ENCODE peak calls at places on chromosomes 2 and 18, in four cellular contexts. V is AG04450, C is HFFc6, R is brain microvascular endothelial cell. M is an unnamed sample.

GRCh38 chr18:12657849-12658829 is at the start of gene SPIRE1:
- DNase-seq in C (peak), R (peak), V (no peak), M (no peak)

GRCh38 chr2:206526416-206526815 is 83.1 kb downstream of the ADAM23 start:
- DNase-seq in V (no peak), C (no peak), R (no peak), M (no peak)

GRCh38 chr18:3471141-3471648 is 21.2 kb downstream of the TGIF1 start:
- DNase-seq in R (no peak), V (no peak), C (no peak), M (no peak)

GRCh38 chr18:68843467-68844089 is 45.7 kb downstream of the CCDC102B start:
- DNase-seq in C (no peak), V (no peak), R (no peak), M (no peak)

GRCh38 chr2:239259603-239260298 is 141.1 kb downstream of the HDAC4 start:
- DNase-seq in R (no peak), C (no peak), V (no peak), M (no peak)

GRCh38 chr18:9690418-9691178 is 17.5 kb upstream of the RAB31 start:
- DNase-seq in V (no peak), R (no peak), C (no peak), M (no peak)

GRCh38 chr2:132804045-132804444 is 134.0 kb upstream of the LYPD1 start:
- DNase-seq in V (peak), R (peak), C (peak), M (peak)

GRCh38 chr2:179561702-179562101 is 297.1 kb upstream of the SESTD1 start:
- DNase-seq in V (no peak), C (no peak), R (no peak), M (no peak)

GRCh38 chr2:133676392-133677130 is 108.3 kb upstream of the NCKAP5 start:
- DNase-seq in C (peak), R (peak), V (peak), M (no peak)

GRCh38 chr2:127514485-127514884 is 11.8 kb downstream of the IWS1 start:
- DNase-seq in R (no peak), C (no peak), V (no peak), M (no peak)

GRCh38 chr2:159775006-159775405 is 23.0 kb downstream of the CD302 start:
- DNase-seq in R (no peak), V (no peak), C (no peak), M (no peak)

GRCh38 chr2:147679664-147680502 is 164.9 kb upstream of the ACVR2A start:
- DNase-seq in C (no peak), R (no peak), V (no peak), M (no peak)

GRCh38 chr2:76965772-76966171 is 556.4 kb downstream of the LRRTM4 start:
- DNase-seq in V (no peak), R (no peak), C (no peak), M (no peak)

GRCh38 chr2:173062806-173063205 is 12.8 kb upstream of the MAP3K20 start:
- DNase-seq in V (no peak), R (no peak), C (no peak), M (no peak)

GRCh38 chr2:168687314-168687713 is 115.1 kb upstream of the NOSTRIN start:
- DNase-seq in R (peak), C (peak), V (no peak), M (no peak)

GRCh38 chr2:156329031-156329921 is 3.2 kb downstream of the NR4A2 start:
- DNase-seq in R (no peak), V (no peak), C (no peak), M (no peak)

GRCh38 chr2:109382946-109383345 is 230.8 kb downstream of the SEPTIN10 start:
- DNase-seq in R (peak), V (no peak), C (peak), M (peak)

GRCh38 chr2:72923833-72924352 is 6.6 kb downstream of the EMX1 start:
- DNase-seq in V (no peak), C (no peak), R (no peak), M (no peak)

GRCh38 chr18:9090578-9090977 is 11.9 kb upstream of the NDUFV2 start:
- DNase-seq in C (no peak), R (no peak), V (no peak), M (no peak)

GRCh38 chr2:139160838-139161237 is 380.6 kb upstream of the NXPH2 start:
- DNase-seq in V (no peak), R (no peak), C (no peak), M (no peak)

GRCh38 chr2:224646242-224646846 is 61.2 kb upstream of the CUL3 start:
- DNase-seq in C (peak), V (no peak), R (peak), M (no peak)

GRCh38 chr18:34592961-34593382 is 117.1 kb upstream of the DTNA start:
- DNase-seq in C (peak), V (peak), R (peak), M (no peak)

GRCh38 chr2:64770781-64771334 is 117.1 kb upstream of the SERTAD2 start:
- DNase-seq in V (peak), R (peak), C (peak), M (peak)

GRCh38 chr2:144513388-144514100 is 6.4 kb downstream of the ZEB2 start:
- DNase-seq in V (no peak), R (peak), C (peak), M (no peak)

GRCh38 chr2:77479395-77479794 is 42.8 kb downstream of the LRRTM4 start:
- DNase-seq in V (no peak), C (no peak), R (no peak), M (no peak)

GRCh38 chr2:236998758-236999157 is 86.9 kb upstream of the COPS8 start:
- DNase-seq in V (no peak), R (no peak), C (no peak), M (no peak)

GRCh38 chr18:79305976-79306375 is 89.8 kb upstream of the NFATC1 start:
- DNase-seq in V (no peak), C (no peak), R (no peak), M (no peak)

GRCh38 chr18:53567935-53568574 is 656.4 kb downstream of the MBD2 start:
- DNase-seq in V (no peak), C (peak), R (peak), M (no peak)

GRCh38 chr2:98634406-98635092 is 26.2 kb downstream of the UNC50 start:
- DNase-seq in V (no peak), R (peak), C (no peak), M (no peak)

GRCh38 chr2:70541481-70542020 is 12.1 kb downstream of the TGFA start:
- DNase-seq in V (no peak), C (peak), R (no peak), M (no peak)

GRCh38 chr2:57760448-57760847 is 286.2 kb upstream of the VRK2 start:
- DNase-seq in V (no peak), R (no peak), C (no peak), M (no peak)

GRCh38 chr2:86335865-86336321 is 1.5 kb downstream of the REEP1 start:
- DNase-seq in C (no peak), R (no peak), V (no peak), M (no peak)

GRCh38 chr2:215356334-215356947 is 44.6 kb downstream of the ATIC start:
- DNase-seq in V (no peak), C (no peak), R (peak), M (no peak)

GRCh38 chr2:43745457-43745856 is 28.4 kb upstream of the DYNC2LI1 start:
- DNase-seq in R (peak), C (peak), V (peak), M (peak)

GRCh38 chr2:43764086-43764710 is 9.6 kb upstream of the DYNC2LI1 start:
- DNase-seq in R (no peak), V (no peak), C (peak), M (peak)

GRCh38 chr2:36569267-36569860 is 28.6 kb downstream of the FEZ2 start:
- DNase-seq in V (no peak), R (no peak), C (no peak), M (no peak)

GRCh38 chr18:5237723-5238370 is 40.8 kb upstream of the AKAIN1 start:
- DNase-seq in C (peak), V (peak), R (peak), M (peak)
- TF ChIP-seq CTCF in C (peak), V (peak), R (peak), M (no peak)

GRCh38 chr2:167333245-167333644 is 445.0 kb downstream of the XIRP2 start:
- DNase-seq in C (no peak), R (no peak), V (no peak), M (no peak)
- TF ChIP-seq CTCF in C (no peak), R (peak), V (peak), M (no peak)

GRCh38 chr2:177616731-177617130 is 224.2 kb downstream of the AGPS start:
- DNase-seq in V (no peak), R (no peak), C (no peak), M (no peak)

GRCh38 chr2:177617849-177618248 is 225.3 kb downstream of the AGPS start:
- DNase-seq in R (no peak), C (no peak), V (no peak), M (no peak)

GRCh38 chr2:177618270-177619253 is 226.0 kb downstream of the AGPS start:
- DNase-seq in V (peak), R (peak), C (peak), M (peak)

GRCh38 chr2:177625744-177626655 is 233.4 kb downstream of the AGPS start:
- DNase-seq in C (no peak), R (no peak), V (no peak), M (no peak)

GRCh38 chr2:177622516-177622915 is 229.9 kb downstream of the AGPS start:
- DNase-seq in R (no peak), C (no peak), V (no peak), M (no peak)
- TF ChIP-seq CTCF in R (no peak), C (no peak), V (peak), M (no peak)

GRCh38 chr2:152115952-152116351 is 17.1 kb upstream of the CACNB4 start:
- DNase-seq in R (no peak), V (no peak), C (no peak), M (no peak)
- TF ChIP-seq CTCF in R (peak), V (no peak), C (peak), M (no peak)

GRCh38 chr2:80501874-80502624 is 197.5 kb upstream of the LRRTM1 start:
- DNase-seq in R (no peak), C (no peak), V (no peak), M (no peak)

GRCh38 chr2:80496770-80497169 is 192.2 kb upstream of the LRRTM1 start:
- DNase-seq in R (peak), V (peak), C (peak), M (no peak)

DNA sequence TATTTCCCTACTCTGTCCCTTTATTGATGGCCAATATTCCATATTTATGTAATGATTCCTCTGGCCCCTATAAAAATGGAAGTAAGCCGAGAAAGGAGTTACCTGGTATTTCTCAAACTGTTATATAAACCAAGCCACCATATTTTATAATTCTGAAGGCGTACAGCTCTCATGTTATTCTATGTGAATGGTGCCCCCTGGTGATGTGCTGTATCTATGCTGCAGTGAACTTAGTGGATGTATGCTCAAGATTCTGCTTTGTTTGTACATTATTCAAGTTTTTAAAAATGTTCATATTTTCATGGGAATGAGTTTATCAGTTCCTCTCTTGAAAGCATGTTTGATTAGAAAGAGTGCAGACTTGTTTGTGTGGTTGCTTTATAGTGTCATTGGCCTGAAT is 194.5 kb upstream of the LRRTM1 start:
- DNase-seq in C (peak), V (peak), R (peak), M (no peak)
- TF ChIP-seq CTCF in C (peak), V (peak), R (peak), M (peak)

GRCh38 chr2:170222298-170222697 is 44.4 kb downstream of the MYO3B start:
- DNase-seq in V (peak), C (no peak), R (peak), M (no peak)
- TF ChIP-seq CTCF in V (no peak), C (no peak), R (no peak), M (no peak)

DNA sequence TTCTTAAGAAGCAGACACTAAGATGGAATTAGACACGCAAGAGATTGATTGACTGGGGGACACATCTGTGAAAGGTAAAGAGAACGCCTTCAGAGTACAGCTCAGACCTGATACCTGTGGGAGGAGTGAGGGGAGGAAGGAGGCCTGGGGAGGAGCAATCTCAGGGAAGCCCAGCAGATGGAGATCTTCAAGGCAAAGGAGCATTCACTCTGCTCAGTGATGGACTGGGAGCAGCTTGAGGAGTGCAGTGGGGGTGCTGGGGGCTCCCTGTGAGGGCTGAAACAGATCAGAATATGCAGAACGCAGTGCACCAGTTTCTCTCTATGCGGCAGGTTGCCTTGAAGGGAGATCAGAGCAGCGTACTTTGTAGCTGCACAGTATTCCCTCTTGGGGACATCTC is 103.7 kb upstream of the ATP8B1 start:
- DNase-seq in R (no peak), C (no peak), V (no peak), M (no peak)
- TF ChIP-seq CTCF in R (peak), C (peak), V (peak), M (peak)

GRCh38 chr2:196535742-196536141 is 103.8 kb upstream of the CCDC150 start:
- DNase-seq in C (no peak), V (no peak), R (no peak), M (no peak)
- TF ChIP-seq CTCF in C (peak), V (peak), R (no peak), M (no peak)

GRCh38 chr18:65994294-65994693 is 243.5 kb downstream of the CDH7 start:
- DNase-seq in R (no peak), V (no peak), C (no peak), M (no peak)
- TF ChIP-seq CTCF in R (no peak), V (no peak), C (no peak), M (no peak)

GRCh38 chr2:38039511-38039910 is 36.4 kb downstream of the CYP1B1 start:
- DNase-seq in V (no peak), R (no peak), C (no peak), M (no peak)
- TF ChIP-seq CTCF in V (no peak), R (no peak), C (no peak), M (no peak)

M was measured in AG09319.